ENCODE peak calls at places on chromosomes 11 and 22, in four cellular contexts. V is IMR-90, K is transverse colon, I is astrocyte. P is an unnamed sample.

GRCh38 chr11:65366340-65366773 is 11.8 kb downstream of the TIGD3 start:
- DNase-seq in V (peak; percentile 86), K (peak; percentile 54), I (peak; percentile 61), P (peak; percentile 87)

GRCh38 chr11:18773681-18774080 is 17.9 kb downstream of the PTPN5 start:
- DNase-seq in V (no peak), K (no peak), I (no peak), P (no peak)

GRCh38 chr22:48302657-48303359 is 1524.9 kb downstream of the BRD1 start:
- DNase-seq in V (no peak), K (no peak), I (no peak), P (no peak)

GRCh38 chr11:70824590-70825300 is 426.4 kb downstream of the CTTN start:
- DNase-seq in V (no peak), K (no peak), I (no peak), P (no peak)

GRCh38 chr22:23773247-23774113 is 831 bp downstream of the MMP11 start:
- DNase-seq in V (no peak), K (no peak), I (no peak), P (peak; percentile 20)

GRCh38 chr11:57190548-57190947 is 8.8 kb downstream of the LRRC55 start:
- DNase-seq in V (no peak), K (no peak), I (no peak), P (no peak)

GRCh38 chr11:128669491-128669890 is 24.4 kb upstream of the FLI1 start:
- DNase-seq in V (peak; percentile 52), K (no peak), I (peak; percentile 49), P (no peak)

GRCh38 chr22:49797706-49798105 is 30.0 kb downstream of the BRD1 start:
- DNase-seq in V (no peak), K (no peak), I (no peak), P (no peak)

GRCh38 chr11:2804701-2805387 is 80.7 kb downstream of the CDKN1C start:
- DNase-seq in V (no peak), K (peak; percentile 6), I (no peak), P (no peak)

GRCh38 chr22:36456459-36456835 is 25.0 kb downstream of the TXN2 start:
- DNase-seq in V (no peak), K (no peak), I (no peak), P (peak; percentile 2)

GRCh38 chr22:36453266-36453607 is 28.2 kb downstream of the TXN2 start:
- DNase-seq in V (no peak), K (peak; percentile 51), I (no peak), P (no peak)

GRCh38 chr22:36455571-36456458 is 25.6 kb downstream of the TXN2 start:
- DNase-seq in V (no peak), K (no peak), I (no peak), P (peak; percentile 27)

GRCh38 chr22:36453855-36454378 is 27.5 kb downstream of the TXN2 start:
- DNase-seq in V (no peak), K (no peak), I (no peak), P (no peak)

DNA sequence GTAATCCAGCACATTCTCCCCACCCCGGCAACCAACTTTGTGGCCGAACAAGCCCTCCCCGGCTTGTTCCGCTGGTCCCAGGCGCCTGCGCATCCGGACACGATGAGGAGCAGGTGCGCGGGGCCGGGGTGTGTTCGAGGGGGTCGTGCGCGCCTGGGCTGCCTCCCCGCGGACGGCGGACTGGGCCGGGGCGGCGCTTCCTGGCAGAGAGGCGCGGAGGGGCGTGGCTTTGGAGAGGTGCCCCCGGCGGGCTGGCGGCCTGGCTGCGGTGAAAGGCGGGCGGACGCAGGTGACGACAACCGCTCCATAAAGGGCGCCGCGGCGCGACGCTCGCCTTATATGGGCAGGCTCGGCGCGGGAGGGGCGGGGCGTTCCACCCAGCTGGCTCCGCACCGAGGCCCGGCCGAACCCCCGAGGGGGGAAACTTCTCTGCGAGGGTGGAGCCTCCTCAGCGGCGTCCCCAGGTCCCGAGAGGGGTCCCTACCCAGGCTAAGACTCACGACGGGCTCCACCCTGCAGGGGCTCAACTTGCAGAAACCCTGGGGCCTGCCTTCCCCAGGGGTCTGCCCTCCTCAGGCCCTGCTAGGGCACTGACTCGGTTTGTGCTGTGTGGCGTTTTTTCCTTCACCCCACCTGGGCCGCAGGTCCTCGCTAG is 26.4 kb downstream of the TXN2 start:
- DNase-seq in V (peak; percentile 84), K (peak; percentile 98), I (peak; percentile 81), P (peak; percentile 98)
- TF ChIP-seq CTCF in V (no peak), K (no peak), I (no peak), P (peak; percentile 5)

DNA sequence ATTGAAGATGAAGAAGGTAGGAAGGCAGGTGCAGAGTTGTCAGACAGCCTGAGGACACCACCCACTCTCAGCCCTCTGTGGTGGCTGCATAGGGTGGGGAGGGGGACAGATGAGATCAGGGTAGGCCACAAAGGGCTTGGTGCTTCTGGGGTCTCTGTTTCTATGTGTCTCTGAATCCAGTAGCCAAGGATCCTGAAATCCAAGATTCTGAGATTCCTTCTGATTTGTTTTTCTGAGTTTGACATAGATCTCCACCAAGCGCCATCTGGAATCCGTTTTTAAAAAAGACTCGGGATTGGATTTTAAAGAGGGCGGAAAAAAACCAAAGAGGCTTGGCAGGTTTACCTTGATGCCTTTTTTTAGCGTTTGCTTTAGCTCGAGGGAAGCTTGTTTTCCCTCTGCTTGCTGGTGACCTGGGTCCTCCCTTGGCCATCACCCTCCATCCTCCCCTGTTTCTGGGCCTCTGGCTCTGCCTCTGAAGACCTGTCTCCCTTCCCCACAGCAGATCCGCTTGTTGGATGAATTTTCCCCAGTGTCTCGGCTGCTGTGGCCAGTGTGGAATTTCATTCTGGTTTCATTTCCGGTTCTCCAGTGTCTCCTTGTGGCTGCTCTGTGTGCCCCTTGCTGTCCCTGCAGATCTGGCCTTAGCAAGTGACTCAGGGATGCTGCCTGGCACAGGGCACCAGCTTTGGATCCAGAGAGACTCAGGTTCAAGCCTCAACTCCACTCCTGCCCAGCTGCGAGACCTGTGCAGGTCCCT is 15.0 kb downstream of the SYNGR1 start:
- DNase-seq in V (no peak), K (no peak), I (no peak), P (no peak)
- TF ChIP-seq CTCF in V (no peak), K (no peak), I (no peak), P (peak; percentile 10)

DNA sequence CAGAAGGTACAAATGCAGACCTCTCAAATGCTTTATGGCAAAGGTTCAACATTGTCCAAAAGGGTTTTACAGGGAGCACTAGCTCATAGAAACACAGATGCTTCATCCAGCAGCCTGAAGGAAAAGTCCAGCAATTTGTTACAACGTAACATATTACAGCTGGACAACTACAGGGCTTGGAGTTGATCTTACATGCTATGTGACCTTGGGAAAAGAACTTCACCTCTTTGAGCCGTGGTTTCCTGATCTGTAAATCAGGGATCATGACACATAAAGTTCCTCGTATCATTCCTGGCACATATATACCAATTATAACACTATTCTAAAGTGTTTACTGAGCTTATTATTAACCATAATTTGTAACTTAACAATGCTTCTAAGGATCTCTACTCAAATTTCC is 85.0 kb downstream of the DDIAS start:
- DNase-seq in V (no peak), K (no peak), I (no peak), P (no peak)
- TF ChIP-seq CTCF in V (no peak), K (no peak), I (no peak), P (no peak)

GRCh38 chr11:103338621-103339484 is 229.6 kb downstream of the DYNC2H1 start:
- DNase-seq in V (peak; percentile 66), K (no peak), I (peak; percentile 42), P (peak; percentile 13)
- TF ChIP-seq CTCF in V (peak; percentile 35), K (no peak), I (no peak), P (peak; percentile 10)

GRCh38 chr11:21250196-21250595 is 580.8 kb downstream of the NELL1 start:
- DNase-seq in V (no peak), K (no peak), I (no peak), P (no peak)
- TF ChIP-seq CTCF in V (no peak), K (no peak), I (no peak), P (no peak)

P was measured in hepatocyte.